ENCODE peak calls at places on chromosomes 1 and 21, in nine cellular contexts. One of them, this sample, is unnamed.

GRCh38 chr1:91523462-91523861 is 22.8 kb downstream of the CDC7 start:
- DNase-seq in effector memory CD4-positive, alpha-beta T cell: no peak
- DNase-seq in breast epithelium: no peak
- DNase-seq in lung: no peak
- DNase-seq in CD8-positive, alpha-beta T cell: no peak
- DNase-seq in uterus: no peak
- DNase-seq in heart left ventricle: no peak
- DNase-seq in cardiac muscle cell: no peak
- DNase-seq in IMR-90: peak; percentile 26
- DNase-seq in this sample: no peak

GRCh38 chr1:212291505-212292134 is 6.4 kb downstream of the PPP2R5A start:
- DNase-seq in heart left ventricle: no peak
- DNase-seq in uterus: no peak
- DNase-seq in IMR-90: peak; percentile 44
- DNase-seq in CD8-positive, alpha-beta T cell: no peak
- DNase-seq in cardiac muscle cell: peak; percentile 70
- DNase-seq in effector memory CD4-positive, alpha-beta T cell: no peak
- DNase-seq in lung: no peak
- DNase-seq in breast epithelium: no peak
- DNase-seq in this sample: no peak

GRCh38 chr1:183070923-183071618 is 47.9 kb downstream of the LAMC1 start:
- DNase-seq in breast epithelium: no peak
- DNase-seq in uterus: no peak
- DNase-seq in IMR-90: peak; percentile 95
- DNase-seq in cardiac muscle cell: peak; percentile 62
- DNase-seq in heart left ventricle: no peak
- DNase-seq in CD8-positive, alpha-beta T cell: no peak
- DNase-seq in lung: no peak
- DNase-seq in effector memory CD4-positive, alpha-beta T cell: no peak
- DNase-seq in this sample: no peak

GRCh38 chr1:19009882-19010321 is 53.4 kb upstream of the IFFO2 start:
- DNase-seq in lung: no peak
- DNase-seq in CD8-positive, alpha-beta T cell: no peak
- DNase-seq in IMR-90: peak; percentile 93
- DNase-seq in effector memory CD4-positive, alpha-beta T cell: no peak
- DNase-seq in breast epithelium: peak; percentile 76
- DNase-seq in cardiac muscle cell: peak; percentile 65
- DNase-seq in heart left ventricle: no peak
- DNase-seq in uterus: no peak
- DNase-seq in this sample: no peak

GRCh38 chr1:200367841-200368534 is 41.8 kb downstream of the ZNF281 start:
- DNase-seq in effector memory CD4-positive, alpha-beta T cell: no peak
- DNase-seq in uterus: no peak
- DNase-seq in breast epithelium: no peak
- DNase-seq in cardiac muscle cell: peak; percentile 80
- DNase-seq in CD8-positive, alpha-beta T cell: no peak
- DNase-seq in IMR-90: peak; percentile 85
- DNase-seq in lung: no peak
- DNase-seq in heart left ventricle: no peak
- DNase-seq in this sample: no peak

GRCh38 chr1:157114183-157115121 is 14.8 kb upstream of the ETV3L start:
- DNase-seq in CD8-positive, alpha-beta T cell: no peak
- DNase-seq in breast epithelium: no peak
- DNase-seq in IMR-90: no peak
- DNase-seq in heart left ventricle: peak; percentile 8
- DNase-seq in uterus: no peak
- DNase-seq in lung: no peak
- DNase-seq in cardiac muscle cell: no peak
- DNase-seq in effector memory CD4-positive, alpha-beta T cell: no peak
- DNase-seq in this sample: no peak

GRCh38 chr1:155591770-155592169 is 18.2 kb upstream of the MSTO1 start:
- DNase-seq in IMR-90: peak; percentile 68
- DNase-seq in cardiac muscle cell: peak; percentile 78
- DNase-seq in lung: no peak
- DNase-seq in effector memory CD4-positive, alpha-beta T cell: no peak
- DNase-seq in CD8-positive, alpha-beta T cell: no peak
- DNase-seq in breast epithelium: no peak
- DNase-seq in heart left ventricle: peak; percentile 28
- DNase-seq in uterus: no peak
- DNase-seq in this sample: peak; percentile 32

GRCh38 chr1:211522804-211523203 is 30.8 kb upstream of the RD3 start:
- DNase-seq in lung: no peak
- DNase-seq in effector memory CD4-positive, alpha-beta T cell: no peak
- DNase-seq in heart left ventricle: no peak
- DNase-seq in CD8-positive, alpha-beta T cell: no peak
- DNase-seq in breast epithelium: no peak
- DNase-seq in IMR-90: no peak
- DNase-seq in cardiac muscle cell: no peak
- DNase-seq in uterus: no peak
- DNase-seq in this sample: no peak

GRCh38 chr1:112389689-112390088 is 6.3 kb upstream of the CTTNBP2NL start:
- DNase-seq in breast epithelium: no peak
- DNase-seq in cardiac muscle cell: no peak
- DNase-seq in IMR-90: no peak
- DNase-seq in heart left ventricle: no peak
- DNase-seq in effector memory CD4-positive, alpha-beta T cell: no peak
- DNase-seq in CD8-positive, alpha-beta T cell: no peak
- DNase-seq in uterus: no peak
- DNase-seq in lung: peak; percentile 27
- DNase-seq in this sample: no peak

GRCh38 chr1:93715529-93716126 is 34.0 kb upstream of the BCAR3 start:
- DNase-seq in cardiac muscle cell: no peak
- DNase-seq in breast epithelium: no peak
- DNase-seq in lung: no peak
- DNase-seq in IMR-90: peak; percentile 32
- DNase-seq in uterus: no peak
- DNase-seq in effector memory CD4-positive, alpha-beta T cell: no peak
- DNase-seq in CD8-positive, alpha-beta T cell: no peak
- DNase-seq in heart left ventricle: no peak
- DNase-seq in this sample: no peak

GRCh38 chr21:34004013-34004938 is 69.1 kb upstream of the MRPS6 start:
- DNase-seq in IMR-90: peak; percentile 34
- DNase-seq in uterus: no peak
- DNase-seq in effector memory CD4-positive, alpha-beta T cell: no peak
- DNase-seq in lung: no peak
- DNase-seq in CD8-positive, alpha-beta T cell: no peak
- DNase-seq in heart left ventricle: no peak
- DNase-seq in breast epithelium: peak; percentile 71
- DNase-seq in cardiac muscle cell: no peak
- DNase-seq in this sample: no peak

GRCh38 chr1:236016083-236016482 is 48.8 kb downstream of the NID1 start:
- DNase-seq in IMR-90: peak; percentile 14
- DNase-seq in uterus: peak; percentile 85
- DNase-seq in heart left ventricle: peak; percentile 69
- DNase-seq in effector memory CD4-positive, alpha-beta T cell: no peak
- DNase-seq in CD8-positive, alpha-beta T cell: no peak
- DNase-seq in lung: no peak
- DNase-seq in cardiac muscle cell: peak; percentile 47
- DNase-seq in breast epithelium: peak; percentile 49
- DNase-seq in this sample: no peak

GRCh38 chr1:21160263-21160662 is 16.4 kb downstream of the EIF4G3 start:
- DNase-seq in effector memory CD4-positive, alpha-beta T cell: no peak
- DNase-seq in heart left ventricle: no peak
- DNase-seq in cardiac muscle cell: no peak
- DNase-seq in uterus: no peak
- DNase-seq in lung: no peak
- DNase-seq in CD8-positive, alpha-beta T cell: no peak
- DNase-seq in IMR-90: no peak
- DNase-seq in breast epithelium: no peak
- DNase-seq in this sample: no peak

GRCh38 chr1:180924939-180925338 is 12.2 kb downstream of the KIAA1614 start:
- DNase-seq in lung: no peak
- DNase-seq in heart left ventricle: no peak
- DNase-seq in IMR-90: no peak
- DNase-seq in breast epithelium: no peak
- DNase-seq in uterus: no peak
- DNase-seq in cardiac muscle cell: no peak
- DNase-seq in CD8-positive, alpha-beta T cell: no peak
- DNase-seq in effector memory CD4-positive, alpha-beta T cell: no peak
- DNase-seq in this sample: no peak

GRCh38 chr1:205228052-205228451 is 306 bp downstream of the TMCC2 start:
- DNase-seq in heart left ventricle: no peak
- DNase-seq in IMR-90: no peak
- DNase-seq in cardiac muscle cell: no peak
- DNase-seq in effector memory CD4-positive, alpha-beta T cell: no peak
- DNase-seq in lung: no peak
- DNase-seq in uterus: no peak
- DNase-seq in CD8-positive, alpha-beta T cell: no peak
- DNase-seq in breast epithelium: no peak
- DNase-seq in this sample: no peak

GRCh38 chr21:34510148-34511142 is 1.6 kb downstream of the KCNE1 start:
- DNase-seq in heart left ventricle: peak; percentile 84
- DNase-seq in CD8-positive, alpha-beta T cell: no peak
- DNase-seq in cardiac muscle cell: peak; percentile 83
- DNase-seq in lung: peak; percentile 84
- DNase-seq in breast epithelium: peak; percentile 35
- DNase-seq in IMR-90: peak; percentile 68
- DNase-seq in effector memory CD4-positive, alpha-beta T cell: no peak
- DNase-seq in uterus: peak; percentile 54
- DNase-seq in this sample: peak; percentile 84

GRCh38 chr1:198018529-198018928 is 101.4 kb downstream of the LHX9 start:
- DNase-seq in IMR-90: peak; percentile 93
- DNase-seq in breast epithelium: no peak
- DNase-seq in cardiac muscle cell: peak; percentile 6
- DNase-seq in uterus: no peak
- DNase-seq in lung: no peak
- DNase-seq in CD8-positive, alpha-beta T cell: no peak
- DNase-seq in effector memory CD4-positive, alpha-beta T cell: no peak
- DNase-seq in heart left ventricle: no peak
- DNase-seq in this sample: no peak

GRCh38 chr1:35481229-35481628 is 76.0 kb downstream of the KIAA0319L start:
- DNase-seq in heart left ventricle: no peak
- DNase-seq in lung: no peak
- DNase-seq in cardiac muscle cell: no peak
- DNase-seq in uterus: no peak
- DNase-seq in CD8-positive, alpha-beta T cell: no peak
- DNase-seq in IMR-90: no peak
- DNase-seq in breast epithelium: no peak
- DNase-seq in effector memory CD4-positive, alpha-beta T cell: no peak
- DNase-seq in this sample: no peak

GRCh38 chr1:23050201-23050600 is 30.9 kb downstream of the KDM1A start:
- DNase-seq in cardiac muscle cell: no peak
- DNase-seq in breast epithelium: no peak
- DNase-seq in uterus: no peak
- DNase-seq in lung: no peak
- DNase-seq in CD8-positive, alpha-beta T cell: no peak
- DNase-seq in heart left ventricle: no peak
- DNase-seq in IMR-90: no peak
- DNase-seq in effector memory CD4-positive, alpha-beta T cell: no peak
- DNase-seq in this sample: no peak

GRCh38 chr1:21200767-21201166 is 24.1 kb upstream of the EIF4G3 start:
- DNase-seq in heart left ventricle: no peak
- DNase-seq in uterus: no peak
- DNase-seq in cardiac muscle cell: peak; percentile 58
- DNase-seq in IMR-90: peak; percentile 62
- DNase-seq in effector memory CD4-positive, alpha-beta T cell: no peak
- DNase-seq in lung: no peak
- DNase-seq in breast epithelium: no peak
- DNase-seq in CD8-positive, alpha-beta T cell: no peak
- DNase-seq in this sample: no peak

DNA sequence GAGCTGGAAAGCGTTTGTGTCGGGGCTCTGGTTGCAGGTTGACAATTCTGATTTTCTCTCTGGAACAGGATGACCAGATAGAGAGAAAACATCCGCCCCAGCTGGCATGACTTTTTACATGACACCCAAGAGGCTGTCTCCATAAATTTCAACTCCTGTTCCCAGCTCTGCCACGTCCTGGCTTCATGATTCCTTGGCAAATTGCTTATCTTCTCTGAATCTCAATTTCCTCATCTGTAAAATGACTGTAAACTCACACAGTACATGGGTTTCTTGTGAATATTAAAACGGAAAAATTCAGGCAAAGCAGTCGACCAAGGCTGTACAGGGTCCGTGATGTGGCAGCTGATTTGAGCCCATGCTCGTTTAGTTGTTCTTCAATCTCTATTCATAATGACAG is 572.7 kb downstream of the AJAP1 start:
- DNase-seq in effector memory CD4-positive, alpha-beta T cell: no peak
- DNase-seq in IMR-90: no peak
- DNase-seq in lung: no peak
- DNase-seq in heart left ventricle: no peak
- DNase-seq in CD8-positive, alpha-beta T cell: no peak
- DNase-seq in uterus: no peak
- DNase-seq in cardiac muscle cell: no peak
- DNase-seq in breast epithelium: no peak
- DNase-seq in this sample: no peak
- H3K27me3 ChIP-seq in effector memory CD4-positive, alpha-beta T cell: no peaks in the 10 kb centered on the region
- H3K27me3 ChIP-seq in IMR-90: no peaks in the 10 kb centered on the region
- H3K27me3 ChIP-seq in lung: no peaks in the 10 kb centered on the region
- H3K27me3 ChIP-seq in heart left ventricle: peaks cover 5% of the 10 kb centered on the region
- H3K27me3 ChIP-seq in CD8-positive, alpha-beta T cell: no peaks in the 10 kb centered on the region
- H3K27me3 ChIP-seq in uterus: peaks cover 5% of the 10 kb centered on the region
- H3K27me3 ChIP-seq in cardiac muscle cell: peaks cover 22% of the 10 kb centered on the region
- H3K27me3 ChIP-seq in breast epithelium: no peaks in the 10 kb centered on the region
- H3K27me3 ChIP-seq in this sample: no peaks in the 10 kb centered on the region

GRCh38 chr1:196317535-196318522 is 290.4 kb downstream of the KCNT2 start:
- DNase-seq in effector memory CD4-positive, alpha-beta T cell: no peak
- DNase-seq in cardiac muscle cell: peak; percentile 74
- DNase-seq in breast epithelium: no peak
- DNase-seq in heart left ventricle: no peak
- DNase-seq in uterus: no peak
- DNase-seq in lung: no peak
- DNase-seq in IMR-90: peak; percentile 54
- DNase-seq in CD8-positive, alpha-beta T cell: no peak
- DNase-seq in this sample: no peak
- H3K27me3 ChIP-seq in effector memory CD4-positive, alpha-beta T cell: no peaks in the 10 kb centered on the region
- H3K27me3 ChIP-seq in cardiac muscle cell: no peaks in the 10 kb centered on the region
- H3K27me3 ChIP-seq in breast epithelium: no peaks in the 10 kb centered on the region
- H3K27me3 ChIP-seq in heart left ventricle: no peaks in the 10 kb centered on the region
- H3K27me3 ChIP-seq in uterus: no peaks in the 10 kb centered on the region
- H3K27me3 ChIP-seq in lung: no peaks in the 10 kb centered on the region
- H3K27me3 ChIP-seq in IMR-90: no peaks in the 10 kb centered on the region
- H3K27me3 ChIP-seq in CD8-positive, alpha-beta T cell: no peaks in the 10 kb centered on the region
- H3K27me3 ChIP-seq in this sample: no peaks in the 10 kb centered on the region

GRCh38 chr1:170664828-170665617 is 1.1 kb downstream of the PRRX1 start:
- DNase-seq in IMR-90: peak; percentile 61
- DNase-seq in lung: no peak
- DNase-seq in effector memory CD4-positive, alpha-beta T cell: no peak
- DNase-seq in heart left ventricle: no peak
- DNase-seq in breast epithelium: no peak
- DNase-seq in uterus: peak; percentile 48
- DNase-seq in cardiac muscle cell: peak; percentile 72
- DNase-seq in CD8-positive, alpha-beta T cell: no peak
- DNase-seq in this sample: peak; percentile 30
- H3K27me3 ChIP-seq in IMR-90: no peaks in the 10 kb centered on the region
- H3K27me3 ChIP-seq in lung: peaks cover 2% of the 10 kb centered on the region
- H3K27me3 ChIP-seq in effector memory CD4-positive, alpha-beta T cell: peaks cover 40% of the 10 kb centered on the region
- H3K27me3 ChIP-seq in heart left ventricle: no peaks in the 10 kb centered on the region
- H3K27me3 ChIP-seq in breast epithelium: no peaks in the 10 kb centered on the region
- H3K27me3 ChIP-seq in uterus: no peaks in the 10 kb centered on the region
- H3K27me3 ChIP-seq in cardiac muscle cell: peaks cover 100% of the 10 kb centered on the region
- H3K27me3 ChIP-seq in CD8-positive, alpha-beta T cell: peaks cover 24% of the 10 kb centered on the region
- H3K27me3 ChIP-seq in this sample: peaks cover 88% of the 10 kb centered on the region

DNA sequence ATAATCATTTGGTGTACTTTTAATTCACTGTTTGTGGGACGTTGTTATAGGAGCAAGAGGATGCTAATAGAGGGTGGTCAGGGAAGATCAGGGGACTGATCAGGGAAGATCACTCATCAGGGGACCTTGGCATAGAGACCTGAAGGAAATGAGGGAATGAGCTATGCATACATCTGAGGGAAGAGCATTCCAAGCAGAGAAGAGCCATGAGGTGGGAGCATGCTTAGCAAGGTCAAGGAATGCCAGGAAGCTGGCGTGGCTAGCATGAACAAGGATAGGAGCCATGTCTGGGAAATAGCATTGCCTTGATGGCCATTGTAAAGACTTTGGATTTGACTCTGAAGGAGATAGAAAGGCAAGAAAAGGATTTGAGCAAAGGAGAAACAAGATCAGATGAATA is 14.1 kb downstream of the IRF2BP2 start:
- DNase-seq in uterus: no peak
- DNase-seq in CD8-positive, alpha-beta T cell: no peak
- DNase-seq in heart left ventricle: no peak
- DNase-seq in breast epithelium: no peak
- DNase-seq in cardiac muscle cell: no peak
- DNase-seq in IMR-90: no peak
- DNase-seq in effector memory CD4-positive, alpha-beta T cell: no peak
- DNase-seq in lung: no peak
- DNase-seq in this sample: no peak
- H3K27me3 ChIP-seq in uterus: no peaks in the 10 kb centered on the region
- H3K27me3 ChIP-seq in CD8-positive, alpha-beta T cell: no peaks in the 10 kb centered on the region
- H3K27me3 ChIP-seq in heart left ventricle: no peaks in the 10 kb centered on the region
- H3K27me3 ChIP-seq in breast epithelium: no peaks in the 10 kb centered on the region
- H3K27me3 ChIP-seq in cardiac muscle cell: no peaks in the 10 kb centered on the region
- H3K27me3 ChIP-seq in IMR-90: no peaks in the 10 kb centered on the region
- H3K27me3 ChIP-seq in effector memory CD4-positive, alpha-beta T cell: no peaks in the 10 kb centered on the region
- H3K27me3 ChIP-seq in lung: no peaks in the 10 kb centered on the region
- H3K27me3 ChIP-seq in this sample: no peaks in the 10 kb centered on the region

This sample was measured in colonic mucosa.